ENCODE peak calls at places on chromosomes 12 and 14, in eight cellular contexts. U is CD8-positive, alpha-beta T cell; D is AG04449; B is brain microvascular endothelial cell; X is sigmoid colon; W is AG09309; A is testis; E is GM12864. Z is an unnamed sample.
A peak's percentile ranks its signal among the peaks of the same experiment; 100 is the strongest.

GRCh38 chr14:60654303-60654925 is 5.1 kb upstream of the SIX1 start:
- DNase-seq in U (no peak), D (no peak), B (no peak), X (no peak), W (no peak), A (no peak), E (no peak), Z (peak; percentile 79)

GRCh38 chr14:34365309-34365915 is 96.6 kb downstream of the SPTSSA start:
- DNase-seq in U (no peak), D (no peak), B (no peak), X (no peak), W (no peak), A (no peak), E (no peak), Z (no peak)

GRCh38 chr14:22689186-22689585 is 45.0 kb upstream of the OR6J1 start:
- DNase-seq in U (no peak), D (peak; percentile 92), B (peak; percentile 90), X (no peak), W (peak; percentile 62), A (no peak), E (no peak), Z (peak; percentile 88)

GRCh38 chr14:105538481-105539049 is 12.2 kb downstream of the TMEM121 start:
- DNase-seq in U (no peak), D (no peak), B (no peak), X (peak; percentile 52), W (no peak), A (no peak), E (no peak), Z (no peak)

GRCh38 chr12:22064968-22065367 is 18.9 kb downstream of the CMAS start:
- DNase-seq in U (no peak), D (no peak), B (no peak), X (no peak), W (no peak), A (no peak), E (no peak), Z (no peak)

GRCh38 chr12:45273717-45274271 is 57.9 kb downstream of the ANO6 start:
- DNase-seq in U (no peak), D (peak; percentile 94), B (peak; percentile 98), X (no peak), W (peak; percentile 90), A (peak; percentile 47), E (no peak), Z (peak; percentile 97)

GRCh38 chr14:96082420-96083300 is 43.5 kb downstream of the C14orf132 start:
- DNase-seq in U (no peak), D (no peak), B (no peak), X (peak; percentile 48), W (no peak), A (no peak), E (no peak), Z (no peak)

GRCh38 chr14:72610096-72610830 is 283.6 kb downstream of the DPF3 start:
- DNase-seq in U (peak; percentile 31), D (no peak), B (no peak), X (no peak), W (no peak), A (no peak), E (no peak), Z (no peak)

GRCh38 chr14:73209943-73210342 is 27.4 kb upstream of the PAPLN start:
- DNase-seq in U (no peak), D (no peak), B (no peak), X (no peak), W (no peak), A (no peak), E (no peak), Z (peak; percentile 27)

GRCh38 chr14:100115236-100115635 is 44.2 kb downstream of the DEGS2 start:
- DNase-seq in U (no peak), D (no peak), B (no peak), X (no peak), W (no peak), A (no peak), E (no peak), Z (no peak)

GRCh38 chr12:106288510-106289195 is 13.9 kb upstream of the TCP11L2 start:
- DNase-seq in U (no peak), D (peak; percentile 73), B (peak; percentile 89), X (no peak), W (peak; percentile 95), A (no peak), E (no peak), Z (peak; percentile 91)

GRCh38 chr12:80509781-80510556 is 65.9 kb downstream of the PTPRQ start:
- DNase-seq in U (no peak), D (peak; percentile 23), B (peak; percentile 68), X (no peak), W (peak; percentile 83), A (no peak), E (no peak), Z (peak; percentile 78)

GRCh38 chr14:105309371-105309770 is 5.2 kb upstream of the PACS2 start:
- DNase-seq in U (no peak), D (no peak), B (no peak), X (no peak), W (no peak), A (no peak), E (no peak), Z (no peak)

GRCh38 chr14:68124885-68125731 is 305.5 kb downstream of the RAD51B start:
- DNase-seq in U (no peak), D (no peak), B (peak; percentile 74), X (no peak), W (no peak), A (no peak), E (no peak), Z (peak; percentile 74)

GRCh38 chr12:109839444-109839843 is 6.2 kb upstream of the TRPV4 start:
- DNase-seq in U (no peak), D (no peak), B (no peak), X (no peak), W (no peak), A (no peak), E (no peak), Z (no peak)

GRCh38 chr12:109844091-109844490 is 10.9 kb upstream of the TRPV4 start:
- DNase-seq in U (no peak), D (no peak), B (no peak), X (no peak), W (no peak), A (no peak), E (no peak), Z (no peak)

GRCh38 chr12:109840349-109841073 is 7.3 kb upstream of the TRPV4 start:
- DNase-seq in U (no peak), D (no peak), B (no peak), X (no peak), W (no peak), A (no peak), E (no peak), Z (no peak)

GRCh38 chr12:109841356-109841755 is 8.2 kb upstream of the TRPV4 start:
- DNase-seq in U (no peak), D (no peak), B (no peak), X (no peak), W (no peak), A (no peak), E (no peak), Z (no peak)

DNA sequence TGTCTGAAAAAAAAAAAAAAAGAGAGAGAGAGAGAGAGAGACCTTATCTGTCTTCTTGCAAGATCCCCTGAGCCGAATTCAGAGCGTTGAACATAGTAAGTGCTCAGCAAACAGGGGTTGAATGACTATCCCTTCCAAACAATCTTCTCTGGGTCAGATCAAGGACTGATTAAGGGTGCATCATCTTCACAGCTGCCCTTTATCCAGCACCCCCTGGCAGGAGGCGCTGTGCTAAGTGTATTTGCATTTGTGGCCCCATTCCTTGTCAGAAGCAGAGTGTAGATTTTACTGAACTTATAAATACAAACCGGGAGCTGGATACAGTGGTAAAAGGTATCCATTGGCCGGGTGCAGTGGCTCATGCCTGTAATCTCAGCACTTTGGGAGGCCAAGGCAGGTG is 8.8 kb upstream of the TRPV4 start:
- DNase-seq in U (no peak), D (no peak), B (no peak), X (no peak), W (no peak), A (no peak), E (no peak), Z (no peak)
- TF ChIP-seq CTCF in U (no peak), D (no peak), B (no peak), X (no peak), W (no peak), A (no peak), E (no peak), Z (peak; percentile 26)

GRCh38 chr14:80152166-80152565 is 59.1 kb downstream of the DIO2 start:
- DNase-seq in U (no peak), D (no peak), B (no peak), X (no peak), W (no peak), A (no peak), E (no peak), Z (no peak)

GRCh38 chr14:80146941-80147340 is 64.4 kb downstream of the DIO2 start:
- DNase-seq in U (no peak), D (no peak), B (no peak), X (no peak), W (no peak), A (no peak), E (no peak), Z (no peak)

GRCh38 chr14:80152763-80153162 is 58.5 kb downstream of the DIO2 start:
- DNase-seq in U (no peak), D (no peak), B (no peak), X (no peak), W (no peak), A (no peak), E (no peak), Z (no peak)

DNA sequence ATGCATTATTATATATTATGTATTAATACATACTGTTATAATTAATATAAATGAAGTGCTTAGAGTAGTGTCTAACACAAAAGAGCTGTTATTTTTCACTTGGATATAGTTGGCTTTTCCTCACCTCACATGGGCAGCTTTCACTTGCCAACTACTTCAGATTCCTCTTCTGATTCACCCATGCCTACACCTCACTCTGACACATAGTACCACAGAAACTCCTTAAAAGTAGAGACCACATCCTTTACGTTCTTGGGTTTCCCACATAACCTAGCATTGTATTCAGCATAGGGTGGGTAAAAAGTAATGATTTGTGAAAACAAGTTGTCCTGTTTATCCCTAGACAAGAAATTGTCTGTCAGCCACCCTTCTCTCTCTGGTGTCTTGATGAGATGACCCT is 61.0 kb downstream of the DIO2 start:
- DNase-seq in U (no peak), D (no peak), B (no peak), X (no peak), W (no peak), A (no peak), E (no peak), Z (no peak)
- TF ChIP-seq CTCF in U (no peak), D (no peak), B (no peak), X (no peak), W (no peak), A (no peak), E (no peak), Z (no peak)

DNA sequence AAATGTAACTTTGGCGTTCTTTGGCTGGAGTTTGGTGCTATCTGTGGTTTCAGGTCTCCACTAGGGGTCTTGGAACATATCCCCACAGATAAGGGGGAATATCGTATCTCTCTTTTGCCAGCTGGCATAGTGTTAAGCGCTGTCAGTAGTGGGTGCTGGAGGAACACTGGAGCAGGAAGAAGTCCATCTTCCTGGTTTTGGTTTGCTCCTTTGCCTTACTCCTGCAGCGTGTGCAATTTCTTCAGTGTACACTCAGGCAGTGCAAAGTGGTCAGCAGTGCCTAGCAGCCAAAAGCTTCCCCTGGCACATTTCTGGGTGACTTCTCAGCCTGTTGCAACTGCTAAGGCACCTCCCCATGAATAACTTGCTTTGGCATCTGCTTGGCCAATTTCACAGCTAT is 11.7 kb upstream of the RIPK3 start:
- DNase-seq in U (no peak), D (no peak), B (no peak), X (no peak), W (no peak), A (peak; percentile 38), E (no peak), Z (peak; percentile 39)
- TF ChIP-seq CTCF in U (no peak), D (no peak), B (peak; percentile 33), X (no peak), W (peak; percentile 20), A (no peak), E (no peak), Z (peak; percentile 44)

GRCh38 chr12:48736456-48736855 is 19.9 kb upstream of the CCNT1 start:
- DNase-seq in U (no peak), D (no peak), B (no peak), X (no peak), W (no peak), A (no peak), E (no peak), Z (no peak)
- TF ChIP-seq CTCF in U (no peak), D (no peak), B (no peak), X (no peak), W (no peak), A (no peak), E (no peak), Z (no peak)